ENCODE peak calls at places on chromosomes 6 and 20, in six cellular contexts. X is adrenal gland, U is OCI-LY7, K is colonic mucosa, Q is lung, S is IMR-90. N is an unnamed sample. For H3K4me1, the result is how much of the 10 kb centered on the place peaks cover.

GRCh38 chr20:56111951-56112730 is 106.8 kb upstream of the CBLN4 start:
- DNase-seq in X (no peak), S (no peak), K (no peak), Q (no peak), U (no peak), N (no peak)

GRCh38 chr20:46557231-46557956 is 6.9 kb upstream of the OCSTAMP start:
- DNase-seq in K (no peak), U (no peak), Q (no peak), X (peak), S (peak), N (no peak)

GRCh38 chr6:22785036-22785435 is 215.7 kb downstream of the HDGFL1 start:
- DNase-seq in X (no peak), U (no peak), Q (no peak), S (peak), K (no peak), N (no peak)

GRCh38 chr6:35237466-35237865 is 22.1 kb upstream of the ZNF76 start:
- DNase-seq in K (no peak), U (no peak), S (no peak), X (no peak), Q (no peak), N (no peak)

GRCh38 chr20:41050361-41051019 is 21.9 kb downstream of the TOP1 start:
- DNase-seq in Q (no peak), S (peak), K (no peak), U (no peak), X (no peak), N (no peak)

GRCh38 chr6:3455490-3456394 is 1.1 kb downstream of the SLC22A23 start:
- DNase-seq in U (no peak), X (peak), K (peak), Q (no peak), S (no peak), N (no peak)

GRCh38 chr20:41348430-41349172 is 8.0 kb downstream of the LPIN3 start:
- DNase-seq in S (no peak), U (no peak), X (no peak), Q (no peak), K (no peak), N (no peak)

GRCh38 chr6:149716584-149716983 is 1.3 kb downstream of the LATS1 start:
- DNase-seq in X (no peak), U (no peak), Q (no peak), K (no peak), S (peak), N (no peak)

GRCh38 chr6:33746651-33747100 is at the start of gene IP6K3:
- DNase-seq in Q (no peak), X (no peak), K (no peak), U (no peak), S (no peak), N (no peak)

GRCh38 chr6:28884423-28885148 is 39.2 kb downstream of the TRIM27 start:
- DNase-seq in K (no peak), U (no peak), X (no peak), Q (no peak), S (no peak), N (no peak)

GRCh38 chr6:138598562-138599173 is 99.4 kb upstream of the NHSL1 start:
- DNase-seq in U (no peak), K (no peak), Q (no peak), S (no peak), X (no peak), N (no peak)

GRCh38 chr20:48708630-48709029 is 119.2 kb downstream of the PREX1 start:
- DNase-seq in K (no peak), X (no peak), Q (no peak), U (no peak), S (no peak), N (no peak)

GRCh38 chr6:11711644-11711993 is 67.0 kb downstream of the ADTRP start:
- DNase-seq in S (peak), K (no peak), Q (no peak), U (no peak), X (no peak), N (no peak)

GRCh38 chr6:116579143-116579542 is 7.8 kb downstream of the RWDD1 start:
- DNase-seq in K (no peak), X (no peak), S (peak), Q (no peak), U (no peak), N (no peak)

GRCh38 chr20:47614703-47615309 is 113.1 kb downstream of the NCOA3 start:
- DNase-seq in U (no peak), X (no peak), S (no peak), Q (no peak), K (no peak), N (no peak)

GRCh38 chr6:105322499-105323231 is 80.2 kb downstream of the PREP start:
- DNase-seq in Q (no peak), U (no peak), S (no peak), K (no peak), X (no peak), N (no peak)

GRCh38 chr6:78089551-78089950 is 436.7 kb downstream of the MEI4 start:
- DNase-seq in U (no peak), S (no peak), Q (no peak), K (no peak), X (no peak), N (no peak)

DNA sequence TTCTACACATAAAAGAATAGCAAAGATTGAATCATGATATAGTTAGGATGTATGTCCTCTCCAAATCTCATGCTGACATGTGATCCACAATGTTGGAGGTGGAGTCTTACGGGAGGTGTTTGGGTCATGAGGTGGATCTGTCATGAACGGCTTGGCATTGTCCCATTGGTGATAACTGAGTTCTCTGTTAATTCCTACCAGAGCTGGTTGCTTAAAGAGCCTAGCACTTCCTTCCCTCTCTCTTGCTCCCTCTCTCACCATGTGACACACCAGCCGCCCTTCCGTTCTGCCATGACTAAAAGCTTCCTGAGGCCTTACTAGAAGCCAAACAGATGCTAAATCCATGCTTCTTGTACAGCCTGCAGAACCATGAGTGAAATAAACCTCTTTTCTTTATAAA is 8.3 kb downstream of the TNFRSF21 start:
- DNase-seq in U (no peak), K (no peak), X (no peak), Q (no peak), S (no peak), N (no peak)
- H3K4me1 ChIP-seq in U (under half), K (under half), X (under half), Q (under half), S (under half), N (under half)

GRCh38 chr20:36467076-36467999 is 74.0 kb upstream of the MYL9 start:
- DNase-seq in Q (peak), S (no peak), X (no peak), U (peak), K (peak), N (no peak)
- H3K4me1 ChIP-seq in Q (under half), S (under half), X (half or more), U (half or more), K (half or more), N (half or more)

DNA sequence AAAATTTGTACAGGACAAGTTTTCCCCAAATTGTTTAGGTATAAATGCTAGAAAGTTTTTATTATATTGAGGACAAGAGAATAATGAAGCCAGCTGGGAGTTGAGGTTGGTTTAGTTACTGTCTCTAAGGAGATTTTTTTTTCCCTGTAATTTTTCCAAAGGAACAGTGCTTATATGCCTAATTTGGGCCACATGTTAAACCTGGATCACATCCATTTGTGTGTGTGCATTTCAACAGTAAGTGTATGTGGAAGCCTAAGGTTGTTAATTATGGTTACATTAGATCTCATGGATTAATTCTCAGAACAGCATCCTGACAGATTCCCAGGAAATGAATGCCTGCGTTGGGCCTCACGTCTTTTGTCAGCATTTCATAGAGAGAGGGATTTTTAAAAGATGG is 4.5 kb downstream of the IGF2R start:
- DNase-seq in X (no peak), K (no peak), U (no peak), S (peak), Q (no peak), N (no peak)
- H3K4me1 ChIP-seq in X (half or more), K (under half), U (under half), S (under half), Q (under half), N (half or more)

DNA sequence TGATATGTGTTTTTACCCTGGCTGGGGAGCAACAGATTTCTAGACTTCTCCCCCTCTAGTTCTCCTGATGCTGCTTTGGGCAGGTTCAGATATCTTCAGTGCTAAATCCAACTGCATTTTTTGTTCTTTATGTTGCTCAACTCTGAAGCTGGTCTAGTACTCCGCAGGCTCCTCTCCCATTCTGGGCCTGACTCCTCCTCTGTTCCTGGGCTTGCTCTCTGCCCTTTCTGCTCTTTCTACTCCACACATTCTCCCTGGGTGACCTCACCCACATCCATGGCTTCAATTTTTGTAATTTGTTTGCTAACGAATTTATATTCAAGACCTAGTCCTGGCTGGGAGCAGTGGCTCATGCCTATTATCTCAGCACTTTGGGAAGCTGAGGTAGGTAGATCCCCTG is 6.4 kb downstream of the FYN start:
- DNase-seq in Q (no peak), S (no peak), U (no peak), K (no peak), X (no peak), N (no peak)
- H3K4me1 ChIP-seq in Q (under half), S (under half), U (under half), K (under half), X (under half), N (under half)

GRCh38 chr6:18976966-18977365 is 589.8 kb downstream of the RNF144B start:
- DNase-seq in Q (no peak), S (no peak), X (no peak), U (no peak), K (no peak), N (no peak)

GRCh38 chr6:18978330-18979128 is 591.4 kb downstream of the RNF144B start:
- DNase-seq in X (no peak), K (no peak), Q (no peak), U (no peak), S (no peak), N (no peak)

DNA sequence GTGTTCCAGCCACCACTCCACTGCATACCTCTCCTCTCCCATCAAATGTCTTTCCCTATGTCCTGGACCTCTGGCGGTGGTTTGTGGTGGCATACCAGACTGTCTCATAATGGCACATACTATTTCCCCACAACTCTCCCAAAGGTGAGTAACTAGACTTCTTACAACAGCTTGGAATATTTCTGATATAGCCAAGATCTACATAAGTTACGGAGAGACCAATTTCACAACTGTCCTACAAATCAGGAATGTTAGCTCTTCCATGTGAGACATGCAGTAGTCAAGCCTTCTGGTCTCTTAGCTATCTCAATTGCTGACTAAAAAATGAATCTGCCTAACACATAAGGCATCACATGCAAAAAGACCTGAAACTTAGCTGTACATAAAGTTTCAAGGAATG is 588.9 kb downstream of the RNF144B start:
- DNase-seq in U (no peak), Q (no peak), S (no peak), K (no peak), X (no peak), N (no peak)
- H3K4me1 ChIP-seq in U (under half), Q (under half), S (under half), K (under half), X (under half), N (under half)

GRCh38 chr6:109002882-109003281 is 91.8 kb downstream of the SESN1 start:
- DNase-seq in U (no peak), S (no peak), K (no peak), Q (no peak), X (no peak), N (no peak)
- H3K4me1 ChIP-seq in U (under half), S (under half), K (under half), Q (under half), X (half or more), N (under half)